ENCODE peak calls at places on chromosomes 13 and 19, in eight cellular contexts. G is fibroblast of lung; X is NCI-H1105; Y is fibroblast of pulmonary artery; F is CD8-positive, alpha-beta memory T cell; R is HEK293T; C is cardiac muscle cell; I is RPMI8226. L is an unnamed sample.

GRCh38 chr13:98688373-98688772 is 64.1 kb downstream of the SLC15A1 start:
- DNase-seq in R (no peak), X (no peak), F (no peak), I (no peak), G (no peak), C (no peak), Y (no peak), L (no peak)

GRCh38 chr13:25709088-25709487 is 337.3 kb downstream of the ATP8A2 start:
- DNase-seq in F (no peak), I (no peak), X (no peak), C (no peak), Y (no peak), G (no peak), R (no peak), L (no peak)

GRCh38 chr19:51094696-51095279 is 12.1 kb upstream of the KLK14 start:
- DNase-seq in Y (peak), F (peak), I (peak), R (peak), C (peak), X (peak), G (no peak), L (peak)

GRCh38 chr19:13925990-13926389 is 12.2 kb downstream of the PODNL1 start:
- DNase-seq in C (no peak), X (no peak), G (no peak), Y (no peak), R (no peak), F (no peak), I (no peak), L (no peak)

GRCh38 chr19:55655648-55656040 is 809 bp downstream of the U2AF2 start:
- DNase-seq in I (no peak), F (no peak), G (no peak), Y (no peak), R (no peak), X (no peak), C (no peak), L (no peak)

GRCh38 chr13:23087884-23088283 is 92.9 kb upstream of the SGCG start:
- DNase-seq in Y (peak), X (no peak), F (no peak), C (peak), G (peak), I (peak), R (peak), L (peak)

GRCh38 chr19:1351324-1351947 is 32.3 kb upstream of the NDUFS7 start:
- DNase-seq in C (peak), R (no peak), Y (no peak), X (no peak), G (no peak), I (no peak), F (no peak), L (no peak)

GRCh38 chr19:18586311-18586710 is 2.3 kb upstream of the REX1BD start:
- DNase-seq in X (no peak), C (no peak), I (no peak), F (no peak), R (no peak), G (no peak), Y (no peak), L (no peak)

GRCh38 chr19:4878491-4878968 is 11.1 kb upstream of the PLIN3 start:
- DNase-seq in G (no peak), I (no peak), F (no peak), X (no peak), C (no peak), R (no peak), Y (no peak), L (peak)

GRCh38 chr19:1873524-1874473 is 10.4 kb upstream of the KLF16 start:
- DNase-seq in R (no peak), I (no peak), C (no peak), Y (no peak), X (peak), F (no peak), G (no peak), L (no peak)

GRCh38 chr19:51573331-51573730 is 2.2 kb downstream of the ZNF175 start:
- DNase-seq in F (no peak), X (no peak), Y (no peak), G (peak), I (no peak), R (no peak), C (no peak), L (no peak)

GRCh38 chr13:48731957-48732569 is 78.3 kb downstream of the CYSLTR2 start:
- DNase-seq in I (no peak), Y (peak), X (no peak), C (peak), R (peak), G (no peak), F (peak), L (peak)

GRCh38 chr13:72850959-72851677 is 69.2 kb downstream of the PIBF1 start:
- DNase-seq in F (no peak), R (no peak), G (no peak), I (no peak), X (no peak), Y (no peak), C (no peak), L (no peak)

GRCh38 chr13:24035411-24035810 is 125.1 kb upstream of the SPATA13 start:
- DNase-seq in X (no peak), G (no peak), Y (peak), I (no peak), F (no peak), C (no peak), R (no peak), L (no peak)

GRCh38 chr19:46180701-46181385 is 32.8 kb downstream of the IGFL2 start:
- DNase-seq in X (no peak), I (no peak), G (peak), C (no peak), R (no peak), Y (no peak), F (no peak), L (no peak)

GRCh38 chr13:26590951-26591350 is 33.5 kb downstream of the WASF3 start:
- DNase-seq in C (no peak), G (no peak), R (peak), X (no peak), I (no peak), F (no peak), Y (no peak), L (no peak)

GRCh38 chr13:34358811-34359513 is 541.0 kb downstream of the RFC3 start:
- DNase-seq in I (no peak), C (no peak), Y (peak), X (no peak), G (peak), F (no peak), R (no peak), L (no peak)

GRCh38 chr13:98014766-98015165 is 61.3 kb downstream of the IPO5 start:
- DNase-seq in X (no peak), Y (peak), F (no peak), I (no peak), C (no peak), R (no peak), G (peak), L (no peak)

GRCh38 chr19:48616041-48616436 is 1.2 kb upstream of the FAM83E start:
- DNase-seq in R (no peak), C (no peak), Y (no peak), I (no peak), X (no peak), G (no peak), F (no peak), L (no peak)

GRCh38 chr19:55196803-55197202 is 12.5 kb downstream of the PTPRH start:
- DNase-seq in C (no peak), Y (no peak), X (no peak), F (no peak), I (peak), R (no peak), G (no peak), L (no peak)

GRCh38 chr13:49499889-49500660 is 4.3 kb downstream of the PHF11 start:
- DNase-seq in X (no peak), Y (peak), G (peak), C (no peak), R (no peak), F (no peak), I (no peak), L (no peak)

GRCh38 chr19:6150289-6150688 is 14.8 kb downstream of the ACSBG2 start:
- DNase-seq in C (no peak), Y (no peak), I (no peak), F (no peak), X (no peak), G (no peak), R (no peak), L (no peak)

L was measured in D341Med.